ENCODE peak calls at places on chromosomes 6 and 20, in nine cellular contexts. One of them, this sample, is unnamed.

GRCh38 chr6:62283828-62284411 is 2.1 kb downstream of the KHDRBS2 start:
- DNase-seq in K562: no peak
- DNase-seq in astrocyte of the spinal cord: peak
- DNase-seq in fibroblast of villous mesenchyme: peak
- DNase-seq in GM12865: peak
- DNase-seq in mucosa of descending colon: no peak
- DNase-seq in fibroblast of lung: peak
- DNase-seq in dorsolateral prefrontal cortex: no peak
- DNase-seq in gastrocnemius medialis: no peak
- DNase-seq in this sample: peak

GRCh38 chr6:84652356-84653026 is 111.9 kb downstream of the TBX18 start:
- DNase-seq in fibroblast of lung: peak
- DNase-seq in astrocyte of the spinal cord: peak
- DNase-seq in fibroblast of villous mesenchyme: peak
- DNase-seq in K562: no peak
- DNase-seq in dorsolateral prefrontal cortex: no peak
- DNase-seq in gastrocnemius medialis: no peak
- DNase-seq in GM12865: no peak
- DNase-seq in mucosa of descending colon: no peak
- DNase-seq in this sample: peak

GRCh38 chr6:37059344-37060194 is 54.1 kb downstream of the FGD2 start:
- DNase-seq in fibroblast of villous mesenchyme: peak
- DNase-seq in astrocyte of the spinal cord: peak
- DNase-seq in mucosa of descending colon: peak
- DNase-seq in fibroblast of lung: peak
- DNase-seq in GM12865: peak
- DNase-seq in dorsolateral prefrontal cortex: peak
- DNase-seq in gastrocnemius medialis: peak
- DNase-seq in K562: peak
- DNase-seq in this sample: peak

GRCh38 chr6:30730611-30731435 is 10.7 kb downstream of the TUBB start:
- DNase-seq in K562: peak
- DNase-seq in astrocyte of the spinal cord: no peak
- DNase-seq in mucosa of descending colon: peak
- DNase-seq in gastrocnemius medialis: peak
- DNase-seq in fibroblast of lung: peak
- DNase-seq in GM12865: peak
- DNase-seq in fibroblast of villous mesenchyme: no peak
- DNase-seq in dorsolateral prefrontal cortex: peak
- DNase-seq in this sample: peak

GRCh38 chr20:46331612-46332361 is 23.5 kb upstream of the CDH22 start:
- DNase-seq in astrocyte of the spinal cord: no peak
- DNase-seq in GM12865: no peak
- DNase-seq in mucosa of descending colon: no peak
- DNase-seq in fibroblast of villous mesenchyme: no peak
- DNase-seq in gastrocnemius medialis: no peak
- DNase-seq in dorsolateral prefrontal cortex: no peak
- DNase-seq in K562: no peak
- DNase-seq in fibroblast of lung: no peak
- DNase-seq in this sample: no peak

GRCh38 chr20:34514897-34515483 is 1.2 kb upstream of the DYNLRB1 start:
- DNase-seq in dorsolateral prefrontal cortex: no peak
- DNase-seq in gastrocnemius medialis: no peak
- DNase-seq in fibroblast of lung: peak
- DNase-seq in fibroblast of villous mesenchyme: peak
- DNase-seq in astrocyte of the spinal cord: no peak
- DNase-seq in K562: no peak
- DNase-seq in GM12865: no peak
- DNase-seq in mucosa of descending colon: no peak
- DNase-seq in this sample: no peak

GRCh38 chr20:61757678-61758555 is 307.8 kb downstream of the TAF4 start:
- DNase-seq in mucosa of descending colon: no peak
- DNase-seq in K562: no peak
- DNase-seq in dorsolateral prefrontal cortex: peak
- DNase-seq in fibroblast of villous mesenchyme: no peak
- DNase-seq in GM12865: no peak
- DNase-seq in gastrocnemius medialis: no peak
- DNase-seq in fibroblast of lung: peak
- DNase-seq in astrocyte of the spinal cord: peak
- DNase-seq in this sample: peak

GRCh38 chr6:14784596-14785360 is 461.1 kb upstream of the JARID2 start:
- DNase-seq in fibroblast of lung: no peak
- DNase-seq in gastrocnemius medialis: no peak
- DNase-seq in dorsolateral prefrontal cortex: no peak
- DNase-seq in GM12865: no peak
- DNase-seq in astrocyte of the spinal cord: no peak
- DNase-seq in K562: no peak
- DNase-seq in fibroblast of villous mesenchyme: peak
- DNase-seq in mucosa of descending colon: no peak
- DNase-seq in this sample: peak

GRCh38 chr6:143549630-143550268 is 38.2 kb upstream of the FUCA2 start:
- DNase-seq in fibroblast of villous mesenchyme: no peak
- DNase-seq in GM12865: peak
- DNase-seq in astrocyte of the spinal cord: no peak
- DNase-seq in mucosa of descending colon: no peak
- DNase-seq in fibroblast of lung: no peak
- DNase-seq in K562: no peak
- DNase-seq in gastrocnemius medialis: no peak
- DNase-seq in dorsolateral prefrontal cortex: no peak
- DNase-seq in this sample: peak

GRCh38 chr6:108732101-108732870 is 115.9 kb upstream of the ARMC2 start:
- DNase-seq in dorsolateral prefrontal cortex: no peak
- DNase-seq in K562: no peak
- DNase-seq in gastrocnemius medialis: no peak
- DNase-seq in astrocyte of the spinal cord: no peak
- DNase-seq in fibroblast of lung: peak
- DNase-seq in GM12865: no peak
- DNase-seq in fibroblast of villous mesenchyme: no peak
- DNase-seq in mucosa of descending colon: peak
- DNase-seq in this sample: peak

GRCh38 chr6:19986691-19987438 is 149.7 kb downstream of the ID4 start:
- DNase-seq in gastrocnemius medialis: no peak
- DNase-seq in fibroblast of lung: no peak
- DNase-seq in K562: no peak
- DNase-seq in astrocyte of the spinal cord: no peak
- DNase-seq in dorsolateral prefrontal cortex: no peak
- DNase-seq in GM12865: no peak
- DNase-seq in mucosa of descending colon: no peak
- DNase-seq in fibroblast of villous mesenchyme: no peak
- DNase-seq in this sample: no peak

GRCh38 chr6:7270320-7271204 is 42.4 kb downstream of the SSR1 start:
- DNase-seq in dorsolateral prefrontal cortex: no peak
- DNase-seq in mucosa of descending colon: no peak
- DNase-seq in fibroblast of villous mesenchyme: no peak
- DNase-seq in gastrocnemius medialis: no peak
- DNase-seq in astrocyte of the spinal cord: no peak
- DNase-seq in K562: no peak
- DNase-seq in fibroblast of lung: no peak
- DNase-seq in GM12865: no peak
- DNase-seq in this sample: no peak

GRCh38 chr6:7273709-7274108 is 39.3 kb downstream of the SSR1 start:
- DNase-seq in GM12865: no peak
- DNase-seq in K562: no peak
- DNase-seq in fibroblast of villous mesenchyme: no peak
- DNase-seq in astrocyte of the spinal cord: no peak
- DNase-seq in dorsolateral prefrontal cortex: no peak
- DNase-seq in mucosa of descending colon: no peak
- DNase-seq in gastrocnemius medialis: no peak
- DNase-seq in fibroblast of lung: no peak
- DNase-seq in this sample: no peak

GRCh38 chr6:7271205-7271534 is 41.8 kb downstream of the SSR1 start:
- DNase-seq in astrocyte of the spinal cord: no peak
- DNase-seq in GM12865: no peak
- DNase-seq in gastrocnemius medialis: no peak
- DNase-seq in fibroblast of lung: no peak
- DNase-seq in fibroblast of villous mesenchyme: no peak
- DNase-seq in dorsolateral prefrontal cortex: no peak
- DNase-seq in K562: no peak
- DNase-seq in mucosa of descending colon: peak
- DNase-seq in this sample: no peak

DNA sequence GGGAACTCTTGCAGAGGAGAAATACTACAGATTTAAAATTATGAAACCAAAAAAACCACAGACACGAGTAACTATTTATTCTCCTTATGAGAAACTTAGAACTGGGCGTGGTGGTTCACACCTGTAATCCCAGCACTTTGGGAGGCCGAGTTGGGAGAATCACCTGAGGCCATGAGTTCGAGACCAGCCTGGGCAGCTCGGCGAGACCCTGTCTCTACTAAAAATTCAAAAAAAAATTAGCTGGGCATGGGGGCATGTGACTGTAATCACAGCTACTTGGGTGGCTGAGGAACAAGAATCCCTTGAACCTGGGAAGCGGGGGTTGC is 36.8 kb downstream of the SSR1 start:
- DNase-seq in fibroblast of lung: no peak
- DNase-seq in dorsolateral prefrontal cortex: no peak
- DNase-seq in fibroblast of villous mesenchyme: no peak
- DNase-seq in gastrocnemius medialis: no peak
- DNase-seq in mucosa of descending colon: no peak
- DNase-seq in astrocyte of the spinal cord: no peak
- DNase-seq in GM12865: no peak
- DNase-seq in K562: no peak
- DNase-seq in this sample: no peak
- TF ChIP-seq CTCF in fibroblast of lung: no peak
- TF ChIP-seq CTCF in dorsolateral prefrontal cortex: no peak
- TF ChIP-seq CTCF in fibroblast of villous mesenchyme: no peak
- TF ChIP-seq CTCF in gastrocnemius medialis: no peak
- TF ChIP-seq CTCF in mucosa of descending colon: no peak
- TF ChIP-seq CTCF in astrocyte of the spinal cord: no peak
- TF ChIP-seq CTCF in GM12865: no peak
- TF ChIP-seq CTCF in K562: no peak
- TF ChIP-seq CTCF in this sample: no peak

DNA sequence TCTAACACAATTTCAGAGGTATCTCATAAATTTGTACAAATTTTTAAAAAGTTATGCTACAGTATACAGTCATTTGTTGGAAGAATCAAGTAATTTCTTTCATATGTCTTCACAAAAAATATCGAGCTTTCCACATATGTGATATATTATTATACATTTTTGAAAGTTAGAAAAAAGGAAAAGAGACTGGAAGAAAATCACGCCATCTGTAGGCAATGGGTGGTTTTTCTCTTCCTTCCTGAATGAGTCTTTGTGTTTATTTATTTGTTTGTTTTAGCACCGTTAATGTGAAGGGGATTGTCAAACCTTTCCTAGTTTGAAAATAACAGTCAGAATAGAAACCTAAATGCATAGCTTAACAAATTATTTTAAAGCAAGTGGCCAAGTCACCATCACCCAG is 130.6 kb downstream of the SYNDIG1 start:
- DNase-seq in gastrocnemius medialis: no peak
- DNase-seq in mucosa of descending colon: no peak
- DNase-seq in fibroblast of villous mesenchyme: no peak
- DNase-seq in GM12865: no peak
- DNase-seq in astrocyte of the spinal cord: no peak
- DNase-seq in dorsolateral prefrontal cortex: no peak
- DNase-seq in fibroblast of lung: no peak
- DNase-seq in K562: no peak
- DNase-seq in this sample: no peak
- TF ChIP-seq CTCF in gastrocnemius medialis: no peak
- TF ChIP-seq CTCF in mucosa of descending colon: no peak
- TF ChIP-seq CTCF in fibroblast of villous mesenchyme: no peak
- TF ChIP-seq CTCF in GM12865: no peak
- TF ChIP-seq CTCF in astrocyte of the spinal cord: no peak
- TF ChIP-seq CTCF in dorsolateral prefrontal cortex: no peak
- TF ChIP-seq CTCF in fibroblast of lung: no peak
- TF ChIP-seq CTCF in K562: no peak
- TF ChIP-seq CTCF in this sample: no peak

GRCh38 chr20:24684954-24685691 is 215.7 kb downstream of the SYNDIG1 start:
- DNase-seq in fibroblast of villous mesenchyme: no peak
- DNase-seq in dorsolateral prefrontal cortex: peak
- DNase-seq in mucosa of descending colon: no peak
- DNase-seq in gastrocnemius medialis: no peak
- DNase-seq in GM12865: no peak
- DNase-seq in astrocyte of the spinal cord: no peak
- DNase-seq in K562: no peak
- DNase-seq in fibroblast of lung: no peak
- DNase-seq in this sample: no peak
- TF ChIP-seq CTCF in fibroblast of villous mesenchyme: no peak
- TF ChIP-seq CTCF in dorsolateral prefrontal cortex: no peak
- TF ChIP-seq CTCF in mucosa of descending colon: no peak
- TF ChIP-seq CTCF in gastrocnemius medialis: no peak
- TF ChIP-seq CTCF in GM12865: no peak
- TF ChIP-seq CTCF in astrocyte of the spinal cord: no peak
- TF ChIP-seq CTCF in K562: no peak
- TF ChIP-seq CTCF in fibroblast of lung: no peak
- TF ChIP-seq CTCF in this sample: no peak

DNA sequence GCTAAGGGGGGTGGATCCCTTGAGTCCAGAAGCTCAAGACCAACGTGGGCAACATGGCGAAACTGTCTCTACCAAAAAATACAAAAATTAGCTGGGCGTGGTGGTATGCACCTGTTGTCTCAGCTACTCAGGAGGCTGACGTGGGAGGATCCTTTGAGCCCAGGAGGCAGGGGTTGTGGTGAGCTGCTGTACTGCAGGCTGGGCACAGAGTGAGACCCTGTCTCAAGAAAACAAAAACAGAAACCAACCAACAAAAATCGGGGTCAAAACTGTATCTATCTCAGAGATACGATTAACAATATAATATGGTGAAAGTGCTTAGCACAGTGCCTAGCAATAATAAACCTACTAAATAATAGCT is 20.7 kb upstream of the BCAS1 start:
- DNase-seq in fibroblast of lung: no peak
- DNase-seq in dorsolateral prefrontal cortex: no peak
- DNase-seq in K562: no peak
- DNase-seq in gastrocnemius medialis: no peak
- DNase-seq in fibroblast of villous mesenchyme: no peak
- DNase-seq in GM12865: no peak
- DNase-seq in astrocyte of the spinal cord: no peak
- DNase-seq in mucosa of descending colon: no peak
- DNase-seq in this sample: no peak
- TF ChIP-seq CTCF in fibroblast of lung: no peak
- TF ChIP-seq CTCF in dorsolateral prefrontal cortex: no peak
- TF ChIP-seq CTCF in K562: no peak
- TF ChIP-seq CTCF in gastrocnemius medialis: no peak
- TF ChIP-seq CTCF in fibroblast of villous mesenchyme: no peak
- TF ChIP-seq CTCF in GM12865: no peak
- TF ChIP-seq CTCF in astrocyte of the spinal cord: no peak
- TF ChIP-seq CTCF in mucosa of descending colon: no peak
- TF ChIP-seq CTCF in this sample: no peak